ENCODE peak calls at places on chromosomes 6 and 20, in six cellular contexts. K is psoas muscle, C is endothelial cell of umbilical vein, R is heart right ventricle, F is cardiac muscle cell, Q is upper lobe of right lung. T is an unnamed sample.
A peak's percentile ranks its signal among the peaks of the same experiment; 100 is the strongest.

GRCh38 chr20:48342822-48343513 is 484.8 kb downstream of the PREX1 start:
- DNase-seq in K (no peak), F (no peak), C (no peak), Q (no peak), R (no peak), T (no peak)

GRCh38 chr20:38748863-38749153 is 548 bp downstream of the ACTR5 start:
- DNase-seq in K (no peak), Q (no peak), R (no peak), F (no peak), C (no peak), T (peak; percentile 77)

GRCh38 chr6:37904590-37904989 is 85.1 kb downstream of the ZFAND3 start:
- DNase-seq in Q (no peak), R (no peak), F (no peak), K (no peak), C (peak; percentile 34), T (no peak)

GRCh38 chr6:33144373-33144772 is 47.9 kb downstream of the COL11A2 start:
- DNase-seq in R (no peak), F (no peak), K (no peak), C (peak; percentile 14), Q (no peak), T (peak; percentile 13)

GRCh38 chr6:87180105-87180504 is 24.7 kb downstream of the ZNF292 start:
- DNase-seq in C (no peak), F (no peak), Q (no peak), R (no peak), K (no peak), T (no peak)

GRCh38 chr20:33655164-33655563 is 7.0 kb upstream of the C20orf144 start:
- DNase-seq in Q (no peak), K (no peak), C (no peak), R (no peak), F (no peak), T (no peak)

GRCh38 chr6:82131441-82131840 is 116.1 kb downstream of the IBTK start:
- DNase-seq in K (no peak), Q (no peak), F (no peak), C (no peak), R (no peak), T (no peak)

GRCh38 chr6:73264446-73264845 is 1.4 kb upstream of the KHDC1 start:
- DNase-seq in Q (no peak), K (no peak), F (no peak), R (no peak), C (no peak), T (no peak)

GRCh38 chr6:158754738-158755137 is 64.4 kb downstream of the EZR start:
- DNase-seq in Q (no peak), C (no peak), K (no peak), R (no peak), F (no peak), T (no peak)

GRCh38 chr6:30754631-30755030 is 10.3 kb upstream of the IER3 start:
- DNase-seq in K (no peak), C (no peak), Q (no peak), R (no peak), F (no peak), T (no peak)

GRCh38 chr6:121592955-121593665 is 157.7 kb downstream of the GJA1 start:
- DNase-seq in Q (no peak), R (no peak), C (no peak), K (no peak), F (no peak), T (no peak)

GRCh38 chr20:22385602-22386299 is 198.6 kb downstream of the FOXA2 start:
- DNase-seq in Q (no peak), R (no peak), F (no peak), C (no peak), K (no peak), T (peak; percentile 37)

GRCh38 chr6:87199787-87200186 is 44.4 kb downstream of the ZNF292 start:
- DNase-seq in K (no peak), F (no peak), R (peak; percentile 46), C (no peak), Q (no peak), T (no peak)

GRCh38 chr6:84979541-84979940 is 215.1 kb upstream of the TBX18 start:
- DNase-seq in C (peak; percentile 98), Q (no peak), F (no peak), R (no peak), K (no peak), T (no peak)

GRCh38 chr20:34675993-34676641 is 775 bp downstream of the PIGU start:
- DNase-seq in C (no peak), K (no peak), F (no peak), R (no peak), Q (no peak), T (no peak)

GRCh38 chr6:43635387-43636311 is at the start of gene MAD2L1BP:
- DNase-seq in F (peak; percentile 80), K (peak; percentile 88), R (peak; percentile 86), Q (peak; percentile 93), C (peak; percentile 76), T (peak; percentile 87)

GRCh38 chr6:79257381-79258205 is 23.1 kb upstream of the HMGN3 start:
- DNase-seq in K (no peak), C (peak; percentile 68), Q (no peak), F (no peak), R (no peak), T (no peak)

GRCh38 chr6:91895592-91895991 is 1308.7 kb upstream of the MAP3K7 start:
- DNase-seq in F (peak; percentile 45), R (no peak), K (no peak), Q (no peak), C (no peak), T (no peak)

GRCh38 chr6:35710241-35710847 is 21.6 kb upstream of the FKBP5 start:
- DNase-seq in R (no peak), C (no peak), Q (no peak), F (no peak), K (no peak), T (peak; percentile 72)

GRCh38 chr20:5719861-5720401 is 30.3 kb upstream of the SHLD1 start:
- DNase-seq in F (no peak), Q (no peak), R (no peak), C (no peak), K (no peak), T (no peak)

GRCh38 chr6:76166874-76167273 is 94.4 kb upstream of the IMPG1 start:
- DNase-seq in K (no peak), Q (no peak), C (no peak), F (no peak), R (no peak), T (no peak)

GRCh38 chr6:105178110-105178509 is 1.7 kb downstream of the POPDC3 start:
- DNase-seq in F (no peak), R (no peak), Q (no peak), K (no peak), C (no peak), T (no peak)

GRCh38 chr20:57389695-57390603 is 1.2 kb upstream of the RBM38 start:
- DNase-seq in Q (peak; percentile 68), R (no peak), F (no peak), K (peak; percentile 63), C (peak; percentile 43), T (no peak)

GRCh38 chr20:63015665-63016361 is 9.0 kb upstream of the BHLHE23 start:
- DNase-seq in K (peak; percentile 40), Q (no peak), F (no peak), R (no peak), C (no peak), T (no peak)

GRCh38 chr20:63015147-63015664 is 8.4 kb upstream of the BHLHE23 start:
- DNase-seq in R (no peak), K (peak; percentile 28), C (no peak), F (no peak), Q (no peak), T (no peak)

GRCh38 chr20:63014710-63015109 is 7.9 kb upstream of the BHLHE23 start:
- DNase-seq in Q (no peak), K (no peak), C (no peak), R (no peak), F (no peak), T (no peak)

GRCh38 chr20:63013207-63013606 is 6.4 kb upstream of the BHLHE23 start:
- DNase-seq in F (no peak), K (no peak), R (no peak), C (no peak), Q (no peak), T (no peak)

GRCh38 chr20:63014287-63014686 is 7.5 kb upstream of the BHLHE23 start:
- DNase-seq in F (no peak), K (no peak), R (no peak), Q (no peak), C (no peak), T (no peak)
- H3K4me3 ChIP-seq in F (no peak overlapping the region), K (no peak overlapping the region), R (no peak overlapping the region), Q (no peak overlapping the region), C (no peak overlapping the region), T (no peak overlapping the region)

GRCh38 chr6:53264915-53265615 is 83.7 kb downstream of the ELOVL5 start:
- DNase-seq in F (no peak), K (no peak), C (peak; percentile 58), R (no peak), Q (no peak), T (peak; percentile 14)

GRCh38 chr6:53266553-53267090 is 82.1 kb downstream of the ELOVL5 start:
- DNase-seq in R (no peak), K (no peak), Q (no peak), C (no peak), F (no peak), T (no peak)

GRCh38 chr6:53264337-53264736 is 84.4 kb downstream of the ELOVL5 start:
- DNase-seq in K (no peak), Q (no peak), R (no peak), F (no peak), C (no peak), T (no peak)

GRCh38 chr6:53259860-53260580 is 88.7 kb downstream of the ELOVL5 start:
- DNase-seq in R (no peak), Q (no peak), F (no peak), K (no peak), C (no peak), T (no peak)

DNA sequence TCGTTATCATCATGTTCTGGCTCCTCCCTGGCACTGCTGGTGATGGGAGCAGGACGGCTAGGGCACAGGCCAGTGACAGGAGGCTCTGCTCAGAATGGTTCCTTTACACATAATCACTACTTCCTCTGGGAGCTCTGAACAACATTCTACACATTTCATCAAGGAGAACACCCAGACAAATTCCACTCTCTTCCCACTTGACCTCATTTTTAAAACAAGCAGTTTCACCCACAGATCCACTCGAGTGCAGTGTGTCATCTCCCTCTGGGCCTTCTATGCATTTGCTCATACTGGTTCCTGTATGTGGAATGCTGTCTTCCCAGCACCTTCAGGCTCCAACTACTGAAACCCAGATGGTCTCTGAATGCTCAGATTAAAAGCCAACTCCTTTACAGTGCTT is 84.8 kb downstream of the ELOVL5 start:
- DNase-seq in F (peak; percentile 18), K (no peak), R (no peak), Q (no peak), C (no peak), T (no peak)
- H3K36me3 ChIP-seq in F (peaks cover 18% of the 10 kb centered on the region), K (peaks cover 8% of the 10 kb centered on the region), R (peaks cover 50% of the 10 kb centered on the region), Q (peaks cover 67% of the 10 kb centered on the region), C (peaks cover 26% of the 10 kb centered on the region), T (peaks cover 12% of the 10 kb centered on the region)

DNA sequence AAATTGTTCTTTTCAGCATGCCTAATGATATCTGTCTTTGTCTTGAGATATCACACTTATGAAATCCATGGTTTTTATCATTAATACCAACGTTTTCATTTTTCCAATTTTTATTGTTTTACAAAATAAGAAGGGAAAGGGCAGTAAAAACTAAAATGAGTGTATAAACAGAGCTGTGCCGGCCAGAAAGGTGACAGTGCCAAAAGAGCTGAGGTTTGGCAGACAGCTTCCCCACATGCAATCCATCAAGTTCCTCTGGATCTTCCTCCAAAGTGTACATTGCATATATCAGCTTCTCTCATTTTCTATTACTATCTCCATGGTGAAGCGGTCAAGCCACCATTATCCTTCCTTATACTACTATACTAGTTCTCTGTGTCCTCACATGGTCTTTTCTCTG is 10.1 kb upstream of the TMEM244 start:
- DNase-seq in R (no peak), C (no peak), K (no peak), F (no peak), Q (no peak), T (no peak)
- H3K4me3 ChIP-seq in R (no peak overlapping the region), C (no peak overlapping the region), K (no peak overlapping the region), F (no peak overlapping the region), Q (no peak overlapping the region), T (no peak overlapping the region)

GRCh38 chr6:159995405-159995804 is 26.5 kb downstream of the IGF2R start:
- DNase-seq in K (no peak), R (no peak), Q (no peak), C (no peak), F (no peak), T (no peak)
- H3K36me3 ChIP-seq in K (peaks cover 19% of the 10 kb centered on the region), R (peaks cover 15% of the 10 kb centered on the region), Q (peaks cover 20% of the 10 kb centered on the region), C (no peaks in the 10 kb centered on the region), F (no peaks in the 10 kb centered on the region), T (no peaks in the 10 kb centered on the region)

T was measured in small intestine.